ENCODE peak calls at places on chromosomes 11 and 22, in nine cellular contexts. P is cardiac muscle cell, S is Panc1, M is NCI-H1092, R is lung, U is kidney, H is activated T-cell treated with anti-CD3 and anti-CD28 coated beads for 1 hour, I is Calu3, T is NAMALWA. W is an unnamed sample.

GRCh38 chr11:72179804-72180396 is 12.0 kb upstream of the FOLR1 start:
- DNase-seq in M (no peak), P (no peak), T (no peak), S (no peak), I (no peak), H (no peak), U (no peak), R (no peak), W (no peak)

GRCh38 chr11:83725718-83726117 is 439.6 kb upstream of the CCDC90B start:
- DNase-seq in S (no peak), T (peak), M (no peak), I (no peak), P (no peak), H (no peak), R (no peak), U (no peak), W (no peak)

GRCh38 chr22:35728639-35729308 is 11.1 kb downstream of the APOL5 start:
- DNase-seq in R (no peak), T (peak), P (no peak), U (peak), S (no peak), I (peak), M (peak), H (no peak), W (no peak)

GRCh38 chr11:89381094-89381493 is 110.1 kb downstream of the NOX4 start:
- DNase-seq in U (no peak), S (no peak), P (no peak), M (no peak), R (no peak), T (no peak), H (no peak), I (no peak), W (no peak)

GRCh38 chr11:123273616-123274015 is 78.6 kb upstream of the CLMP start:
- DNase-seq in T (no peak), S (no peak), I (no peak), M (no peak), U (no peak), R (no peak), H (no peak), P (no peak), W (no peak)

GRCh38 chr11:35711173-35711910 is 48.8 kb downstream of the TRIM44 start:
- DNase-seq in R (no peak), M (no peak), P (no peak), H (no peak), I (no peak), S (no peak), U (no peak), T (no peak), W (no peak)

GRCh38 chr22:40397436-40397835 is 27.0 kb downstream of the SGSM3 start:
- DNase-seq in H (no peak), M (no peak), T (no peak), R (no peak), S (no peak), U (no peak), P (no peak), I (no peak), W (no peak)

GRCh38 chr11:1342946-1343345 is 33.5 kb upstream of the TOLLIP start:
- DNase-seq in I (no peak), H (no peak), T (no peak), S (no peak), U (no peak), P (no peak), R (no peak), M (no peak), W (no peak)

GRCh38 chr11:2251138-2251537 is 19.2 kb downstream of the ASCL2 start:
- DNase-seq in P (no peak), M (no peak), T (no peak), H (no peak), R (no peak), S (no peak), I (no peak), U (no peak), W (no peak)

GRCh38 chr11:131622193-131622592 is 251.8 kb downstream of the NTM start:
- DNase-seq in H (no peak), M (no peak), P (no peak), U (no peak), S (no peak), I (no peak), R (no peak), T (no peak), W (no peak)

GRCh38 chr11:85801527-85801926 is 9.4 kb downstream of the SYTL2 start:
- DNase-seq in R (no peak), M (no peak), T (no peak), H (no peak), P (no peak), S (no peak), U (no peak), I (no peak), W (no peak)

GRCh38 chr22:47615051-47615450 is 852.6 kb downstream of the TBC1D22A start:
- DNase-seq in T (no peak), H (no peak), U (no peak), P (no peak), S (no peak), M (no peak), I (no peak), R (no peak), W (no peak)

GRCh38 chr11:33944693-33945424 is 53.0 kb upstream of the LMO2 start:
- DNase-seq in S (no peak), U (no peak), P (no peak), H (no peak), R (no peak), T (no peak), M (no peak), I (no peak), W (no peak)

GRCh38 chr11:6992457-6993431 is 27.4 kb downstream of the ZNF214 start:
- DNase-seq in S (peak), P (no peak), T (no peak), I (no peak), M (no peak), R (no peak), U (no peak), H (no peak), W (no peak)

W was measured in SK-N-DZ.